ENCODE peak calls at places on chromosomes 11 and 22, in ten cellular contexts. One of them, this sample, is unnamed.

GRCh38 chr11:22044126-22044525 is 148.8 kb upstream of the ANO5 start:
- DNase-seq in HepG2: no peak
- DNase-seq in HCT116: no peak
- DNase-seq in GM23338: no peak
- DNase-seq in sigmoid colon: no peak
- DNase-seq in GM12878: no peak
- DNase-seq in esophagus muscularis mucosa: no peak
- DNase-seq in HL-60: no peak
- DNase-seq in SK-N-SH: no peak
- DNase-seq in Panc1: no peak
- DNase-seq in this sample: no peak

GRCh38 chr11:129733981-129734380 is 81.7 kb upstream of the TMEM45B start:
- DNase-seq in HL-60: no peak
- DNase-seq in GM12878: no peak
- DNase-seq in HepG2: no peak
- DNase-seq in Panc1: no peak
- DNase-seq in esophagus muscularis mucosa: no peak
- DNase-seq in sigmoid colon: no peak
- DNase-seq in SK-N-SH: no peak
- DNase-seq in HCT116: no peak
- DNase-seq in GM23338: no peak
- DNase-seq in this sample: no peak

GRCh38 chr11:109037856-109038780 is 373.2 kb downstream of the DDX10 start:
- DNase-seq in HL-60: no peak
- DNase-seq in Panc1: no peak
- DNase-seq in SK-N-SH: no peak
- DNase-seq in HCT116: no peak
- DNase-seq in GM23338: no peak
- DNase-seq in sigmoid colon: no peak
- DNase-seq in esophagus muscularis mucosa: peak
- DNase-seq in HepG2: no peak
- DNase-seq in GM12878: no peak
- DNase-seq in this sample: no peak

GRCh38 chr11:87719311-87720073 is 455.8 kb downstream of the RAB38 start:
- DNase-seq in HL-60: no peak
- DNase-seq in HCT116: no peak
- DNase-seq in GM23338: no peak
- DNase-seq in sigmoid colon: no peak
- DNase-seq in GM12878: no peak
- DNase-seq in SK-N-SH: no peak
- DNase-seq in esophagus muscularis mucosa: no peak
- DNase-seq in HepG2: no peak
- DNase-seq in Panc1: no peak
- DNase-seq in this sample: no peak

GRCh38 chr11:27468209-27468608 is 4.4 kb downstream of the LGR4 start:
- DNase-seq in HCT116: no peak
- DNase-seq in SK-N-SH: no peak
- DNase-seq in HepG2: no peak
- DNase-seq in GM12878: no peak
- DNase-seq in esophagus muscularis mucosa: no peak
- DNase-seq in HL-60: no peak
- DNase-seq in Panc1: no peak
- DNase-seq in GM23338: no peak
- DNase-seq in sigmoid colon: no peak
- DNase-seq in this sample: no peak

GRCh38 chr22:20319041-20319744 is 667 bp downstream of the DGCR6L start:
- DNase-seq in GM12878: no peak
- DNase-seq in HL-60: peak
- DNase-seq in sigmoid colon: peak
- DNase-seq in HCT116: no peak
- DNase-seq in HepG2: no peak
- DNase-seq in Panc1: no peak
- DNase-seq in esophagus muscularis mucosa: peak
- DNase-seq in GM23338: peak
- DNase-seq in SK-N-SH: peak
- DNase-seq in this sample: peak

GRCh38 chr11:109914038-109914437 is 179.2 kb upstream of the ZC3H12C start:
- DNase-seq in GM23338: peak
- DNase-seq in SK-N-SH: no peak
- DNase-seq in GM12878: no peak
- DNase-seq in Panc1: no peak
- DNase-seq in esophagus muscularis mucosa: no peak
- DNase-seq in HCT116: peak
- DNase-seq in HL-60: no peak
- DNase-seq in sigmoid colon: no peak
- DNase-seq in HepG2: no peak
- DNase-seq in this sample: no peak

GRCh38 chr11:108345767-108346166 is 121.6 kb downstream of the C11orf65 start:
- DNase-seq in HCT116: no peak
- DNase-seq in SK-N-SH: no peak
- DNase-seq in HL-60: no peak
- DNase-seq in HepG2: no peak
- DNase-seq in GM12878: no peak
- DNase-seq in esophagus muscularis mucosa: no peak
- DNase-seq in Panc1: no peak
- DNase-seq in GM23338: no peak
- DNase-seq in sigmoid colon: no peak
- DNase-seq in this sample: no peak

GRCh38 chr11:96207459-96208449 is 135.2 kb downstream of the MAML2 start:
- DNase-seq in Panc1: no peak
- DNase-seq in HepG2: peak
- DNase-seq in HCT116: no peak
- DNase-seq in SK-N-SH: peak
- DNase-seq in esophagus muscularis mucosa: no peak
- DNase-seq in GM23338: no peak
- DNase-seq in sigmoid colon: no peak
- DNase-seq in HL-60: peak
- DNase-seq in GM12878: no peak
- DNase-seq in this sample: peak

GRCh38 chr11:17352925-17353227 is 1.3 kb downstream of the NCR3LG1 start:
- DNase-seq in sigmoid colon: peak
- DNase-seq in GM12878: no peak
- DNase-seq in SK-N-SH: peak
- DNase-seq in esophagus muscularis mucosa: no peak
- DNase-seq in HL-60: peak
- DNase-seq in HepG2: peak
- DNase-seq in GM23338: peak
- DNase-seq in HCT116: no peak
- DNase-seq in Panc1: peak
- DNase-seq in this sample: peak

GRCh38 chr22:49046546-49047305 is 780.9 kb downstream of the BRD1 start:
- DNase-seq in sigmoid colon: no peak
- DNase-seq in SK-N-SH: peak
- DNase-seq in HCT116: peak
- DNase-seq in Panc1: no peak
- DNase-seq in HepG2: peak
- DNase-seq in esophagus muscularis mucosa: no peak
- DNase-seq in GM12878: no peak
- DNase-seq in GM23338: no peak
- DNase-seq in HL-60: peak
- DNase-seq in this sample: no peak

GRCh38 chr22:29801796-29802195 is 34.6 kb downstream of the UQCR10 start:
- DNase-seq in GM23338: no peak
- DNase-seq in GM12878: no peak
- DNase-seq in HepG2: no peak
- DNase-seq in HCT116: no peak
- DNase-seq in HL-60: no peak
- DNase-seq in sigmoid colon: no peak
- DNase-seq in esophagus muscularis mucosa: no peak
- DNase-seq in SK-N-SH: no peak
- DNase-seq in Panc1: no peak
- DNase-seq in this sample: no peak

DNA sequence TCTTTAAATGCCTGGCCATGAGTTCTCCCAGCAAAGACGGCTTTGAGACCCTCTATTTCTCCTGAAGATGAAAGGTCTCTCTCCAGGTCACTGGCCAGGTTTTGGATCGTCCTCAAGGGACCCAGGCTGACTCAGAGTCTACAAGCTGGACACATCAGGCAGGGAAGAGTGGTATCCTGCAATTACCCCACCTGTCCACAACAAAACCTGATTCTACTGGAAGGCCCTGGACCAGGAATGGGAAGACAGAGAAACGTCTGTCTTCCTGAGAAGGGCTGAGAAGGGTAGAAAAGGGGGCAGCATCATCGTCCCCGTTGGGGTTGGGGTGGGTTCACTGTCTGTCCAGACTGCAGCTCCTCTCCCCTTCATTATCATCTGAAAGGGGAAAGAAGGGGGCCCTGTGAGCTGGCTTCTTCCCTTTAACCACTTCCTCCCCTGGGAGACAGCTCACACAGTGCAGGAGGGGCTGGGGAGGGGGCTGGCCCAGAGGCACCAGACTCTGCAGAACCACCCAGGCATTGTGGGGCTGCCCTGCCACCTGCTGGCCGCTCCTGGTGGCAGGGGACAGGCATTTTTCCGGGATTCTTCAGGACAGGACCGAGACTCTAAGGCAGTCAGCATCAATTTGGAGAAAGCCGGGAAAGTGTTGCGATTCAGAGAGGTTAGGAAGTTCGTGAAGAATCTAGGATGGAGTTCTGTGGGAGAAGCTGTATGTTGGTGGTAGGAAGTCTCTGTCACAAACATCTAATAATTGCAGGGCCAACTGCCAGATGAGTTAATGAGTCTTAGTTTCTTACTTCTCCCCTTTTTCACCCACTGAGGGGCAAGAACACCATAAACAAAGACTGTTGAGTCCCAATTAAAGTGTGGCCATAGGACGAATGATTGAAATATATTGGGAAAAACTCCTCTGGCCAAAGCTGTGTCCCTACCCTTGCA is 57.6 kb downstream of the SYN3 start:
- DNase-seq in HepG2: peak
- DNase-seq in sigmoid colon: peak
- DNase-seq in SK-N-SH: peak
- DNase-seq in GM12878: no peak
- DNase-seq in Panc1: peak
- DNase-seq in HL-60: peak
- DNase-seq in GM23338: peak
- DNase-seq in HCT116: no peak
- DNase-seq in esophagus muscularis mucosa: peak
- DNase-seq in this sample: peak
- H3K4me3 ChIP-seq in HepG2: no peak
- H3K4me3 ChIP-seq in sigmoid colon: no peak
- H3K4me3 ChIP-seq in SK-N-SH: no peak
- H3K4me3 ChIP-seq in GM12878: no peak
- H3K4me3 ChIP-seq in Panc1: no peak
- H3K4me3 ChIP-seq in HL-60: no peak
- H3K4me3 ChIP-seq in GM23338: peak
- H3K4me3 ChIP-seq in HCT116: no peak
- H3K4me3 ChIP-seq in esophagus muscularis mucosa: no peak
- H3K4me3 ChIP-seq in this sample: no peak

DNA sequence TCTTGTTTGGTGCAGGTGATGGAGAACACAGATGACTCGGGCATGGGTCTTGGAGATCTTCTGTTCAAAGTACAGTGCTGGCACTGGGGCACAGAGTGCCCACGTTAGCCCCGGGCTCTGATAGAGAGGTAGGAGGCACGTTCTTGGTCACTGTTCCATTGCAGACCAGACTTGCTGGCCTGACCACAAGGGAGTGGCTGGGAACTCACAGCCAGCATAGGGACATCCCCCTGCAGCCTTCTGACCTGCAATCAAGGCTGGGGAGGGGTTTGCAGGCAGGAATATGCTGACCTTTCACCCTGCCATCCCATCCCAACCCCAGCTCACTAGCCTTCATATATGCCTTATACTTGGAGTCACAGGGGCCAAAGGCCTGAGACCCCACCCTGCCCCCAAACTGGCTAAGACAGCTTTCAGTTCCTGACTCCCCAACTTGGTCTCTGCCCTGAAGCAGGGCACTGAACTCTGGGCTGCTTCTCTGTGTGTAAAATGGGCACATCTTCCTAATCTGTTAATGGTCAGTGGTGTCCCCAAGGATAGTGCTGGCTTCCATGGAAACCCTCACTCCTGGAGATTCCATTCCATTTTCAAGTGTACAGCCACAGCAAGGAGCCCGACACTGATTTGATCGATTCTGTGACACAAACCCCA is 4.6 kb downstream of the MRPL49 start:
- DNase-seq in HL-60: no peak
- DNase-seq in GM23338: no peak
- DNase-seq in HCT116: no peak
- DNase-seq in sigmoid colon: peak
- DNase-seq in GM12878: no peak
- DNase-seq in Panc1: no peak
- DNase-seq in HepG2: no peak
- DNase-seq in SK-N-SH: no peak
- DNase-seq in esophagus muscularis mucosa: no peak
- DNase-seq in this sample: no peak
- TF ChIP-seq POLR2AphosphoS5 in HL-60: peak
- TF ChIP-seq POLR2AphosphoS5 in GM23338: no peak
- TF ChIP-seq POLR2AphosphoS5 in HCT116: no peak
- TF ChIP-seq POLR2AphosphoS5 in sigmoid colon: no peak
- TF ChIP-seq POLR2AphosphoS5 in GM12878: peak
- TF ChIP-seq POLR2AphosphoS5 in Panc1: no peak
- TF ChIP-seq POLR2AphosphoS5 in HepG2: peak
- TF ChIP-seq POLR2AphosphoS5 in SK-N-SH: no peak
- TF ChIP-seq POLR2AphosphoS5 in esophagus muscularis mucosa: no peak
- TF ChIP-seq POLR2AphosphoS5 in this sample: no peak

DNA sequence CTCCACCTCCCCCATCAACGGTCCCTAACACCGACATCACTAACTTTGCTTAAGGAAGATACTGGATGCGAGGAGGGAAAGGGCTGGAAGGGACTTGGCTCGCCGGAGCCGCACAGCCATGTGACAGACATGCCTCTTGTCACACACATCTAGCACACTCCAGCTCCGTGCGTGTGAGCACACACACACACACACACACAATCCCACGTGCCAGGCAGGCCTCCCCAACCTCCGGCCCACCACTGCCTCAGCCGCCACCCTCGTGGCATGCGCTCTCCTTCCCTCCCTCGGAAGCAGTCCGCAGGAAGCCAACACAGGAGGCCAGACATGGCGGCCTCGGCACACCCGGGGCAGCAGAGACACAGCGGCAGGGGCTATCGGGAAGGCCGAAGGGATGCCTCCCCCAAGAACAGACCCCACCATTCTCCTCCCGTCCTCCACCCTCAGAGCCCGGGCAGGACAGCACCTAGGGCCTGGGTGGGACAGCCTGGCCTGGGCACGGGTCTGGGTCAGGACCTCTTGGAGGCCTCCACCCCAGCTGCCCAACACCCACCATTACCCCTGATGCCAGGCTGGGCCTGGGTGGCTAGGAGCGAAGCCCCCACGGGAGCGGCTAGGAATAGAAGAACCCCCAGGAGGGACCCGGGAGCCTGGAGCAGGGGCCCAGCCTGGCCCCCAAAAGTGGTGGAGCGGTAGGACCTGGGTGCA is 1.0 kb downstream of the MFNG start:
- DNase-seq in GM12878: no peak
- DNase-seq in HepG2: no peak
- DNase-seq in SK-N-SH: no peak
- DNase-seq in GM23338: no peak
- DNase-seq in esophagus muscularis mucosa: no peak
- DNase-seq in sigmoid colon: no peak
- DNase-seq in Panc1: no peak
- DNase-seq in HL-60: peak
- DNase-seq in HCT116: no peak
- DNase-seq in this sample: no peak
- H3K4me3 ChIP-seq in GM12878: peak
- H3K4me3 ChIP-seq in HepG2: peak
- H3K4me3 ChIP-seq in SK-N-SH: no peak
- H3K4me3 ChIP-seq in GM23338: no peak
- H3K4me3 ChIP-seq in esophagus muscularis mucosa: peak
- H3K4me3 ChIP-seq in sigmoid colon: peak
- H3K4me3 ChIP-seq in Panc1: no peak
- H3K4me3 ChIP-seq in HL-60: peak
- H3K4me3 ChIP-seq in HCT116: no peak
- H3K4me3 ChIP-seq in this sample: peak

GRCh38 chr11:111793863-111794262 is 27.7 kb upstream of the PPP2R1B start:
- DNase-seq in HepG2: no peak
- DNase-seq in SK-N-SH: peak
- DNase-seq in Panc1: no peak
- DNase-seq in GM23338: no peak
- DNase-seq in HCT116: no peak
- DNase-seq in HL-60: no peak
- DNase-seq in sigmoid colon: no peak
- DNase-seq in esophagus muscularis mucosa: no peak
- DNase-seq in GM12878: no peak
- DNase-seq in this sample: no peak
- TF ChIP-seq POLR2AphosphoS5 in HepG2: no peak
- TF ChIP-seq POLR2AphosphoS5 in SK-N-SH: peak
- TF ChIP-seq POLR2AphosphoS5 in Panc1: no peak
- TF ChIP-seq POLR2AphosphoS5 in GM23338: no peak
- TF ChIP-seq POLR2AphosphoS5 in HCT116: no peak
- TF ChIP-seq POLR2AphosphoS5 in HL-60: no peak
- TF ChIP-seq POLR2AphosphoS5 in sigmoid colon: no peak
- TF ChIP-seq POLR2AphosphoS5 in esophagus muscularis mucosa: no peak
- TF ChIP-seq POLR2AphosphoS5 in GM12878: no peak
- TF ChIP-seq POLR2AphosphoS5 in this sample: no peak